ENCODE peak calls at places on chromosome 19, in four cellular contexts. E, B, V and D are unnamed samples.

GRCh38 chr19:58568731-58569130 is 4.4 kb downstream of the MZF1 start:
- DNase-seq in B (no peak), V (no peak), E (no peak), D (no peak)

GRCh38 chr19:49331616-49332055 is 3.6 kb upstream of the CD37 start:
- DNase-seq in V (peak), E (peak), B (peak), D (peak)

GRCh38 chr19:2426661-2427322 is 594 bp downstream of the TIMM13 start:
- DNase-seq in B (peak), V (peak), E (no peak), D (no peak)

GRCh38 chr19:19628499-19629134 is 597 bp upstream of the LPAR2 start:
- DNase-seq in E (peak), B (peak), V (peak), D (no peak)

GRCh38 chr19:35061583-35062373 is 20.3 kb downstream of the HPN start:
- DNase-seq in V (peak), E (peak), B (no peak), D (peak)

GRCh38 chr19:51329411-51329810 is 12.5 kb downstream of the VSIG10L start:
- DNase-seq in E (no peak), V (no peak), B (no peak), D (no peak)

GRCh38 chr19:1929051-1929742 is 11.8 kb upstream of the CSNK1G2 start:
- DNase-seq in E (peak), B (peak), V (peak), D (peak)

GRCh38 chr19:1997353-1998233 is 17.9 kb downstream of the BTBD2 start:
- DNase-seq in V (no peak), E (no peak), B (peak), D (no peak)

GRCh38 chr19:47110521-47111080 is 3.0 kb downstream of the ZC3H4 start:
- DNase-seq in E (no peak), B (peak), V (no peak), D (no peak)

GRCh38 chr19:55133639-55134444 is 15.2 kb downstream of the TNNT1 start:
- DNase-seq in B (no peak), E (no peak), V (no peak), D (no peak)

GRCh38 chr19:58450836-58451357 is 525 bp upstream of the ZNF324B start:
- DNase-seq in V (no peak), B (no peak), E (no peak), D (no peak)

GRCh38 chr19:10503002-10503789 is at the start of gene KEAP1:
- DNase-seq in V (no peak), E (no peak), B (no peak), D (no peak)

GRCh38 chr19:13051581-13052165 is 51.0 kb downstream of the LYL1 start:
- DNase-seq in V (peak), E (no peak), B (peak), D (no peak)

GRCh38 chr19:10936661-10937084 is 8.1 kb downstream of the TIMM29 start:
- DNase-seq in B (peak), V (peak), E (peak), D (peak)

GRCh38 chr19:35559281-35559659 is 4.2 kb downstream of the ATP4A start:
- DNase-seq in E (no peak), B (no peak), V (no peak), D (no peak)

GRCh38 chr19:1945899-1946298 is 4.9 kb downstream of the CSNK1G2 start:
- DNase-seq in B (no peak), V (no peak), E (no peak), D (no peak)

GRCh38 chr19:18762125-18763023 is 28.7 kb downstream of the COMP start:
- DNase-seq in E (peak), B (peak), V (no peak), D (no peak)

GRCh38 chr19:45471866-45472556 is 4.2 kb downstream of the FOSB start:
- DNase-seq in V (no peak), E (no peak), B (no peak), D (no peak)

GRCh38 chr19:17778621-17779280 is 16.2 kb upstream of the B3GNT3 start:
- DNase-seq in V (no peak), B (no peak), E (no peak), D (no peak)

GRCh38 chr19:54905908-54906511 is at the start of gene NCR1:
- DNase-seq in E (no peak), B (no peak), V (no peak), D (no peak)

GRCh38 chr19:41707502-41707812 is 969 bp upstream of the CEACAM5 start:
- DNase-seq in B (no peak), V (no peak), E (no peak), D (no peak)

GRCh38 chr19:55451163-55451521 is 8.0 kb upstream of the SHISA7 start:
- DNase-seq in B (no peak), V (no peak), E (no peak), D (no peak)

GRCh38 chr19:38361633-38362075 is 12.7 kb upstream of the PSMD8 start:
- DNase-seq in E (peak), V (peak), B (peak), D (peak)
- TF ChIP-seq CTCF in E (no peak), V (no peak), B (no peak), D (no peak)

GRCh38 chr19:5687360-5688198 is 2.5 kb upstream of the RPL36 start:
- DNase-seq in B (no peak), E (no peak), V (no peak), D (no peak)
- TF ChIP-seq CTCF in B (no peak), E (no peak), V (no peak), D (peak)

GRCh38 chr19:43778651-43779050 is 2.1 kb downstream of the KCNN4 start:
- DNase-seq in V (no peak), E (no peak), B (no peak), D (no peak)

GRCh38 chr19:43779147-43779819 is 1.5 kb downstream of the KCNN4 start:
- DNase-seq in B (peak), V (no peak), E (no peak), D (no peak)

GRCh38 chr19:43781630-43782310 is 997 bp upstream of the KCNN4 start:
- DNase-seq in V (no peak), B (peak), E (no peak), D (no peak)

GRCh38 chr19:43780706-43781525 is at the start of gene KCNN4:
- DNase-seq in E (peak), V (peak), B (peak), D (peak)

DNA sequence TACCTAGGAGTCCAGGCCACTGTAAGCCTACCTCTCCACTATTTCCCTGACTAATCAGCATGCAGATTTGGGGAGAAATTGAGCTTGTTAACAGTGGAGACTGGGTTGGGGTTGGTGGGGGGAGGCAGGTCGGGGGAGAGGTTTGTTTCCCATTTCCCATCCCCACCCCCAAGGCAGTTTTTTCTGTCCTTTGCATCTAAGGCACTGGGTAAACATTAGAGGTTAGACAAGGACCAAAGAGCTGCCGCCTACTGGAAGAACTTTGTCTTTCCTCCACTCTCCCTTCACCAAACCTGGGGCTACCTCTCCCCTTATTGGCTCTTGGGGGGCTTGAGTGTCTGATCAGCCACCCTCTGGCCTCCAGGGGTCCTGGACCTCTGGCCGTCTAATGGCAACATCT is 953 bp downstream of the KCNN4 start:
- DNase-seq in E (no peak), V (no peak), B (peak), D (no peak)
- TF ChIP-seq CTCF in E (no peak), V (no peak), B (peak), D (peak)

DNA sequence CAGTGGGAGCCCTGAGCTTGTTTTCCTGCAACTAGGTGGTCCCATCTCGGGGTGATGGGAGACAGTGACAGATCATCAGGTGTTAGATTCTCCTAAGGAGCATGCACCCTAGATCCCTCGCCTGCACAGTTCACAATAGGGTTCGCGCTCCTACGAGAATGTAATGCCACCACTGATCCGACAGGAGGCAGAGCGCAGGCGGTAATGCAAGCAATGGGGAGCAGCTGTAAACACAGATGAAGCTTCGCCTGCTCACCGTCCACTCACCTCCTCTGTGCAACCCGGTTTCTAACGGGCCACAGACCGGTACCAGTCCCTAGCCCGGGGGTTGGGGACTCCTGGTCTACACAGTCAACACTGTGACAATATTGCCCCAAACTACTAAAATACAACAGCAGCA is 38.8 kb downstream of the CARD8 start:
- DNase-seq in B (no peak), E (no peak), V (no peak), D (no peak)
- TF ChIP-seq CTCF in B (no peak), E (no peak), V (no peak), D (no peak)